ENCODE peak calls at places on chromosomes 5 and 9, in four cellular contexts. T, C, V and K are unnamed samples.

GRCh38 chr5:143124593-143124992 is 278.9 kb downstream of the NR3C1 start:
- DNase-seq in C (peak; percentile 11), V (no peak), T (no peak), K (no peak)

GRCh38 chr5:59418766-59419165 is 474.8 kb downstream of the PDE4D start:
- DNase-seq in T (no peak), C (no peak), V (no peak), K (no peak)

GRCh38 chr9:77589046-77589795 is 58.9 kb downstream of the GNA14 start:
- DNase-seq in C (no peak), T (no peak), V (no peak), K (no peak)

GRCh38 chr9:2876320-2876719 is 32.4 kb upstream of the PUM3 start:
- DNase-seq in T (no peak), V (no peak), C (no peak), K (no peak)

GRCh38 chr9:96057155-96057554 is 181.7 kb downstream of the ERCC6L2 start:
- DNase-seq in T (peak; percentile 25), V (no peak), C (no peak), K (peak; percentile 70)

GRCh38 chr9:12822111-12822510 is 47.3 kb downstream of the LURAP1L start:
- DNase-seq in T (peak; percentile 68), C (no peak), V (no peak), K (peak; percentile 32)

GRCh38 chr5:160305319-160305718 is 7.0 kb downstream of the CCNJL start:
- DNase-seq in V (no peak), T (no peak), C (no peak), K (no peak)

GRCh38 chr9:94867281-94867841 is 140.9 kb downstream of the AOPEP start:
- DNase-seq in V (no peak), T (peak; percentile 85), C (peak; percentile 40), K (no peak)

GRCh38 chr5:17443333-17444125 is 54.5 kb upstream of the TAF11L2 start:
- DNase-seq in V (no peak), C (peak; percentile 94), T (no peak), K (no peak)